ENCODE peak calls at places on chromosome 19, in four cellular contexts. W is trophoblast cell, E is GM23248, R is SK-N-SH. P is an unnamed sample.

GRCh38 chr19:916645-917322 is 349 bp upstream of the KISS1R start:
- DNase-seq in W (no peak), E (no peak), R (peak), P (no peak)

GRCh38 chr19:375395-376110 is 31.0 kb upstream of the MIER2 start:
- DNase-seq in W (no peak), E (no peak), R (no peak), P (no peak)

GRCh38 chr19:17610384-17610783 is 54.9 kb downstream of the COLGALT1 start:
- DNase-seq in W (no peak), E (peak), R (peak), P (no peak)

GRCh38 chr19:48398329-48399235 is 5.1 kb downstream of the GRIN2D start:
- DNase-seq in W (peak), E (peak), R (peak), P (peak)

GRCh38 chr19:35845215-35846037 is 6.9 kb downstream of the NPHS1 start:
- DNase-seq in W (no peak), E (peak), R (peak), P (no peak)

GRCh38 chr19:30287973-30288372 is 84.2 kb upstream of the ZNF536 start:
- DNase-seq in W (no peak), E (no peak), R (no peak), P (no peak)

GRCh38 chr19:42553292-42554045 is 25.2 kb upstream of the CEACAM1 start:
- DNase-seq in W (no peak), E (peak), R (no peak), P (peak)

GRCh38 chr19:4454952-4455738 is 2.4 kb downstream of the UBXN6 start:
- DNase-seq in W (no peak), E (peak), R (no peak), P (no peak)

GRCh38 chr19:47353307-47353712 is 4.2 kb downstream of the DHX34 start:
- DNase-seq in W (no peak), E (no peak), R (peak), P (no peak)

GRCh38 chr19:35717665-35718344 is at the start of gene KMT2B:
- DNase-seq in W (no peak), E (no peak), R (peak), P (peak)

GRCh38 chr19:48874309-48875135 is 2.3 kb downstream of the PPP1R15A start:
- DNase-seq in W (peak), E (peak), R (no peak), P (no peak)

GRCh38 chr19:44447864-44448674 is at the start of gene ZNF229:
- DNase-seq in W (peak), E (peak), R (peak), P (peak)

GRCh38 chr19:24040621-24041020 is 46.4 kb upstream of the ZNF254 start:
- DNase-seq in W (no peak), E (no peak), R (no peak), P (no peak)

GRCh38 chr19:42515241-42515832 is 12.9 kb downstream of the CEACAM1 start:
- DNase-seq in W (peak), E (no peak), R (no peak), P (no peak)

DNA sequence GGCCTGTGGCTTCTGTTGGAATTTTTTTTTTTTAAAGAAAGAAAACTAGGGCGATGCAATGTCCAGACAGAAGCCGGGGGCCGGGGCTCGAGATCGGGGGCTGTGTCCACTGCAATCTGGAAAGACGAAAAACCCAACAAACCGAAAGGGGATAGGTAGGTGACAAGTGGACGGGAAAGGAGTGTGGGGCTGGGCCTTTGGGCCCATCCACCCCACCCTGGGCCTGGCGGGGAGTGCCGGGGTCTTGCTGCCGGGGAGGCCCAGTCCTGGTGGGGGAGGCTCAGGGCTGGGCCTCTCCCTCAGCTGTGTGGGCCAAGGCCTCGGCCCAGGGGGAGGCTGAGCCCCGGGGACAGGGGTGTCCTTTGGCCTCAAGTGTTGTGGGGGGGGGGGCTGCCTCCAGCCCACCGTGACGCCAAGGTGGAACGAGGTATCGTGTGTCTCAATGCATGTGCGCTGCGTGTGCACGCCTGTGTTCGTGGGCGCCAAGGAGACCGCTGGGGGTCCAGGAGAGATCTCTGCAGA is 17.4 kb downstream of the PRKCSH start:
- DNase-seq in W (no peak), E (no peak), R (peak), P (no peak)
- H3K4me2 ChIP-seq in W (no peak), E (no peak), R (no peak), P (no peak)

DNA sequence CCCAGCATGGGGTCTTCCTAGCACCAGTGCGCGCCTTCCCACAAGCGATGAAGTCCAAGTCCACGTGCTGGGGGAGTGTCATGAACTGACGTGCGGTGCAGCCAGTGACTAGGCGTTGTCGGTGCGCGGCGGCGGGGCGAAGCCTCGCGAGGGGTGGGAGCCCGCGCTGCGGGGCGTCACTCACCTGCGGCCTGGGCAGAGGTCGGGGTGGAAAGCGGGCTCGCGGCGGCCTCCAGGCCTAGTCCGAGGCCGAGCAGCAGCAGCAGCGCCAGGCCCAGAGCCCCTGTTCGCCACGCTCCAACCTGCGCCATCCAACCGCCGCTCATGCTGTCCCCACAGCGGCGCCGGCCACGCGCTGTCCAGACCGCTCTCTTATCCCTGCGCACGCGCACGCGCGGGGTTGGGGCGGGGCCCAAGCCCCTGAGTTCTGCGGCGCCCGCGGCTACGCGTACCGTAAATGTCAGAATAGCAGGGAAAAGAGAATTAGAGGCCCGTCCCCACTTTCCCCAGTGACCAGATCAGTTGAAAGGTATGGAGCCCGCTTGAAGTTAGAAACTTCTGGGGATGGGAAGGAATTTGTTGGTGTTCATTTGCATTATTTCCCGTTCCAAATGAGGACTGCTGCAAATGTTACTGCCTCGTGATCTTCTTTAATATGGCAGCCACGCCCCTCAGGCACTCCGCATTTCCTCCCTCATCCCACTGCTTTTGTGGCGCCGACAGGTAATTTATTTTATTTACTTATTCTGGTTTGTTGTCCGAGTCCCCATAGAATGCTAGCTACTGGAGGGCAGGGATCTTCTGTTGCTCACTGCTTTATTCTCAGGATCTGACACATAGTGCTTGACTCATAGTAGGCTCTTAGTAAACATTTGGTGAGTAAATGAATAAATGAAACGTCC is at the start of gene CD320:
- DNase-seq in W (peak), E (peak), R (peak), P (peak)
- H3K27ac ChIP-seq in W (no peak), E (peak), R (peak), P (peak)

GRCh38 chr19:16001481-16002312 is 52.9 kb downstream of the OR10H4 start:
- DNase-seq in W (no peak), E (peak), R (no peak), P (no peak)
- H3K4me2 ChIP-seq in W (no peak), E (peak), R (peak), P (peak)

GRCh38 chr19:39160889-39161672 is 35.5 kb downstream of the PAK4 start:
- DNase-seq in W (peak), E (peak), R (no peak), P (no peak)
- H3K27ac ChIP-seq in W (no peak), E (no peak), R (peak), P (no peak)

DNA sequence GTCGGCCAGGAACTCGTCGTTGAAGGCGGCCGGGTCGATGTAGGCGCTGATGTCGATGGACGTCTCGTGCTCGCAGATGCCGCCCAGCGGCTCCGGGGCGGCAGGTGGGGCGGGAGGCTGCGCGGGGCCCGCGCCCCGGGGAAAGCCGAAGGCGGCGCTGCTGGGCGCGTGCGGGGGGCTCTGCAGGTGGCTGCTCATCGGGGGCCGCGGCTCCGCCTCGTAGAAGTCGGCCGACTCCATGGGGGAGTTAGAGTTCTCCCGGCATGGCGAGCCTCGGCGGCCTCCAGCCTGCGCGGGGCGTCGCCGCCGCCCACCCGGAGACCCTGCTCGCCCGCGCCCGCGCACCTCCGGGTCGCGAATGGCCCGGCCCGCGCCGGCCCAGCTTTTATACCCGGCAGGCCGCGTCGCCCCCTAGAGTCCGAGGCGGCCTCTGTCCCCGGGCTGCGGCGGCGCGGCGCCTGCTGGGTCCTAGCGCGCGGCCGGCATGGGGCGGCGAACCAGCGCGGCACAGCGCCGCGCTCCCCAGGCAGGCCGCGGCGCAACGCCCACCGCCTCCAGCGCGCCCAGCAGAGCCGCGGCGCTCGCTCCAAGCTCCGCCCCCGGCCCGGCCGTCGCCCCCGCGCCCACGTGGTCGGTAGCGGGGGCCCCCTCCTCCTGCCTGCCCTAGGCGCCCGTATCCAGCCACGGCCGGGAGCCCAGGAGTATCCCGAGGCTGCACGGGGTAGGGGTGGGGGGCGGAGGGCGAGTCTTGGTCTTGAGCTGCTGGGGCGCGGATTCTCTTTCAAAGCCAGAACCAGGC is at the start of gene CEBPA:
- DNase-seq in W (peak), E (peak), R (peak), P (peak)
- H3K4me2 ChIP-seq in W (peak), E (peak), R (peak), P (peak)

GRCh38 chr19:12995596-12996541 is 594 bp downstream of the NFIX start:
- DNase-seq in W (no peak), E (peak), R (peak), P (no peak)
- H3K27ac ChIP-seq in W (no peak), E (peak), R (no peak), P (no peak)

GRCh38 chr19:55405638-55406037 is 1.9 kb downstream of the UBE2S start:
- DNase-seq in W (no peak), E (no peak), R (no peak), P (no peak)
- H3K4me2 ChIP-seq in W (peak), E (peak), R (peak), P (peak)

DNA sequence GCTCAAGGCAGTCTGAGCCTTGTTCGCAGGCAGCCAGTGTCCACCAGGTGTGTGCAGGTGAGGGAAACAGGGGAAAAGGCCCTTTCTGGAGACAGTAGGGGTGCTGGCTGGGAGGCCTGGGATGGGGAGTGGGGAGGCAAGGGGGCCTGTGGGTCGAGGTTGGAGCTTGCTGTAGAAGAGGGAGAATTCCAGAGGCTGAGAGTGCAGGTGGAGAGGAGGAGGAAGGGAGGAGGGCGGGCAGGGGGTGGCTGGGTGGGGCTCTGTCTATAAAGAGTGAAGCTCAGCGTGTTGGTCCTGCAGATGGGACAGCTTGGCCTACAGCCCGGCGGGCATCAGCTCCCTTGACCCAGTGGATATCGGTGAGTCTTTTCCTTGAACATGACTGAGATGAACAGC is at the start of gene CCL25:
- DNase-seq in W (no peak), E (no peak), R (no peak), P (no peak)
- H3K27ac ChIP-seq in W (no peak), E (no peak), R (no peak), P (no peak)

GRCh38 chr19:45798995-45799517 is 6.4 kb upstream of the DMWD start:
- DNase-seq in W (peak), E (peak), R (peak), P (peak)
- H3K4me2 ChIP-seq in W (no peak), E (peak), R (peak), P (peak)